ENCODE peak calls at places on chromosomes 11 and 22, in seven cellular contexts. Q is HCT116, N is A549, B is WTC11, F is K562, T is endothelial cell of umbilical vein, P is SK-N-SH. R is an unnamed sample.

GRCh38 chr11:36557991-36558390 is 9.8 kb upstream of the RAG1 start:
- DNase-seq in P (no peak), F (no peak), N (no peak), B (no peak), Q (no peak), T (no peak), R (no peak)

GRCh38 chr11:65432686-65433582 is 10.3 kb downstream of the NEAT1 start:
- DNase-seq in B (no peak), F (no peak), P (no peak), N (no peak), Q (no peak), T (peak; percentile 50), R (peak; percentile 64)

GRCh38 chr11:1333091-1333772 is 23.8 kb upstream of the TOLLIP start:
- DNase-seq in N (no peak), B (no peak), F (no peak), Q (no peak), P (no peak), T (no peak), R (no peak)

GRCh38 chr11:61580292-61580888 is 486 bp downstream of the SYT7 start:
- DNase-seq in Q (no peak), N (peak; percentile 39), T (no peak), P (no peak), B (peak; percentile 36), F (no peak), R (no peak)

GRCh38 chr22:37686002-37686982 is at the start of gene NOL12:
- DNase-seq in N (peak; percentile 62), Q (peak; percentile 86), B (peak; percentile 84), F (peak; percentile 85), P (peak; percentile 91), T (peak; percentile 92), R (peak; percentile 91)

GRCh38 chr11:35394941-35395340 is 24.4 kb downstream of the SLC1A2 start:
- DNase-seq in T (no peak), Q (no peak), B (no peak), N (no peak), F (no peak), P (no peak), R (no peak)

GRCh38 chr22:22673628-22674027 is 29.2 kb downstream of the GGTLC2 start:
- DNase-seq in B (no peak), T (no peak), N (no peak), Q (no peak), F (no peak), P (no peak), R (no peak)

GRCh38 chr11:33616552-33616951 is 84.1 kb downstream of the C11orf91 start:
- DNase-seq in N (no peak), P (no peak), T (no peak), F (no peak), Q (no peak), B (no peak), R (no peak)

GRCh38 chr11:9839550-9839949 is 175.7 kb downstream of the SWAP70 start:
- DNase-seq in T (no peak), P (no peak), B (no peak), F (no peak), N (no peak), Q (no peak), R (no peak)
- TF ChIP-seq MAX in T (no peak), P (no peak), B (no peak), F (no peak), N (no peak), Q (no peak), R (no peak)

GRCh38 chr11:19912206-19913118 is 199.8 kb downstream of the NAV2 start:
- DNase-seq in P (no peak), N (no peak), F (no peak), B (no peak), Q (no peak), T (no peak), R (no peak)
- TF ChIP-seq MAX in P (no peak), N (no peak), F (no peak), B (no peak), Q (no peak), T (no peak), R (no peak)

DNA sequence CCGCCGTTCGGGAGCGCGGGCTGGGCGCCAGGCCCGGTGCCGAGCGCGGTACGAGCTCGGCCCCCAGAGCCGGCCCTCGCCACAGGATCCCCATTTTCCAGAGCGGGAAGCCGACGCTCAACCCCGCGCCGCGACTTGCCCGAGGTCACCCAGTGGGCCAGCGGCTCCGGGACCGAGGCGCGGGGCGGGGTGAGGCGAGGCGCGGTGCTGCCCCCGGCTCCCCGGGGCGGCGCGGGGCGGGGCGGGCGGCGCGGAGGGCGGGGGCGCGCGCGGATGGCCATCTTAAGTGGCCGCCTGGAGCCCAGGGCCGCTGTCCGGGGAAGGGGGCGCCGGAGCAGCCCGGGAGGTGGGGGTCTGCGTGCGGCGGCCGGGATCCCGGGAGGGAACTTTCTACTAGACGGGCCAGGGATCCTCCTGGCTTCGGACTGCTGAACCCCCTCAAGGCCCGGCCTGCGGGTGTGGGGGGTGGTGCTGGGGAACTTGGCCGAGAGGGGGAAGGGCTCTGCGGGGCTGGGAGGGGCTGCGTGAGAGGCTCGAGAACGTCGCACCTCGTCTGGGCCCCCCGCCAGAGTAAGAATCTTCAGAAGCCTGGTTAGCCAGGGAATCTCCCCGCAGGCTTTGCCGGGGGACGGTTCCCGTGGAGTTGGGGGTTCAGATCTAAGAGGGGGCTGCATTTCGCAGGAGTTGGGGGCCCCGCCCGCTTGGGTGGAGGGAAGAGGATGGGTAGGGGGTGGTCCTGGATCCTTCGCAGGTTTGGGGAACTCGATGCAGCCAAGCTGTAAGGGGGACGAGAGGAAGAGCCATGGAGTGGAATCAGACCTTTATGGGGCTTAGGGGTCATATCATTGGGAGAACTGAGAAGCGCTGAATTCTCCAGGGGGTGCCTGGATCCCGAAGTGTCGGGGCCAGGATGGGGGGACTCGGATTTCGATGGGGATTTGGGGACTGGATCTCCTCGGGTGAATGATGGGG is 666 bp upstream of the INPPL1 start:
- DNase-seq in F (peak; percentile 77), B (peak; percentile 65), P (peak; percentile 84), N (no peak), T (peak; percentile 74), Q (peak; percentile 8), R (peak; percentile 82)
- TF ChIP-seq MAX in F (no peak), B (no peak), P (no peak), N (peak; percentile 10), T (no peak), Q (no peak), R (no peak)

DNA sequence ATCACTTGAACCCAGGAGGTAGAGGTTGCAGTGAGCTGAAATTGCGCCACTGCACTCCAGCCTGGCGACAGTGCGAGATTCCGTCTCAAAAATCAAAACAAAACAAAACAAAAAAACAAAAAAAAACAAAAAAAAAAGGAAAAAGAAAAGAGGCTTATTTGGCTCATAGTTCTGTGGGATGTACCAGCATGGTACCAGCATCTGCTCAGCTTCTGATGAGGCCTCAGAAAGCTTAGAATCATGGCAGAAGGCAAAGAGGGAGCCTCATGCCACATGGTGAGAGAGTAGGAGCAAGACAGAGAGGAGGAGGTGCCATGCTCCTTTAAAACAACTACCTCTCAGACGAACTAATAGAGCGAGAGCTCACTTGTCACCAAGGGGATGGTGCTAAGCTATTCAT is 10.6 kb upstream of the PTS start:
- DNase-seq in P (no peak), Q (no peak), T (no peak), B (no peak), F (no peak), N (no peak), R (no peak)
- TF ChIP-seq MAX in P (no peak), Q (no peak), T (no peak), B (no peak), F (no peak), N (no peak), R (no peak)

GRCh38 chr11:134901955-134902707 is 490.1 kb upstream of the B3GAT1 start:
- DNase-seq in F (no peak), Q (no peak), N (no peak), P (no peak), T (no peak), B (no peak), R (no peak)
- TF ChIP-seq MAX in F (no peak), Q (no peak), N (no peak), P (no peak), T (no peak), B (no peak), R (no peak)

DNA sequence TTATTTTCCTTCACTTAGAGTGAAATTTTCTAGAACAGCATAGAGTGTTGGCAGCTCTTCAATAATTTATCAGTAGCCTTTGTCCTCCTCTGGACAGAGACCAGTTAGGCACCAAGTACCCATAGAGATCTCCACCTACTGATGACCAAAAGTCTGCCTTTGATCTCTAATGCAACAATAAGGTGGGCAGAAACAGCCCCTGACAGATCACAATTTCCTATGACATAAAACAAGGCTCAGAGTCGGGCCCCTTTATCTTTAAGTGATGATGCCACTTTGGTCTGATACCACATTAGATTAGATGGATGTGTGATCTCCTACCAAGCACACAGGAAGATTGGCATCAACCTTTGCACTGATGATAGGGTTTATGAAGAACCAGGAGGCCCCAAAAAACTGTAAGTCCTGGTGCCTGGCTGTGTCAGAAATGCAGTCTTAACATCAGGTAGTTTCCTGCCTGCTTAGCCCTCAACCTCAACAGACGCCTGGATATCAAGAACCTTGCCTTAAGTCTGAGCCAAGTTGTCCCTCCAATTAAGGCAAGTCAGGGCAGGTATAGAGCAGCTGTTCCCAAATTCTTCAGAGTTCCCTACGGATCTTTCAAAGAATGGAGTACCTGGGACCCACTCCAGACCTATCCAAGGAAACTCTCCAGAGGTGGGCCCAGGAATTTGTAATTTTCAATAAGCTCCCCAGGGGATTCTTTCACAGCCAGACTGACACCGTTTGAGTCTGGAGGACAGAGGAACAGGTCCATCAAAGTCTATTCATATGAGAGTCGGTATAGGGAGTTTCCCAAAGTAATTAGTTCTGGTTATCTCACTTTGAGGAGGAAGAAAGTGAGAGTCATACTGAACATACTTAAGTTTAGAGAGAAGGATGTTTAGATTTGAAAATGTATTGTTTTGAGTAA is 30.6 kb upstream of the TMPRSS4 start:
- DNase-seq in T (no peak), Q (no peak), B (no peak), P (no peak), F (no peak), N (no peak), R (no peak)
- TF ChIP-seq MAX in T (no peak), Q (no peak), B (no peak), P (no peak), F (no peak), N (no peak), R (no peak)

GRCh38 chr22:25134028-25134427 is 65.6 kb upstream of the CRYBB3 start:
- DNase-seq in N (no peak), T (peak; percentile 95), F (no peak), Q (no peak), P (peak; percentile 47), B (no peak), R (no peak)
- TF ChIP-seq MAX in N (no peak), T (no peak), F (no peak), Q (no peak), P (no peak), B (no peak), R (no peak)

DNA sequence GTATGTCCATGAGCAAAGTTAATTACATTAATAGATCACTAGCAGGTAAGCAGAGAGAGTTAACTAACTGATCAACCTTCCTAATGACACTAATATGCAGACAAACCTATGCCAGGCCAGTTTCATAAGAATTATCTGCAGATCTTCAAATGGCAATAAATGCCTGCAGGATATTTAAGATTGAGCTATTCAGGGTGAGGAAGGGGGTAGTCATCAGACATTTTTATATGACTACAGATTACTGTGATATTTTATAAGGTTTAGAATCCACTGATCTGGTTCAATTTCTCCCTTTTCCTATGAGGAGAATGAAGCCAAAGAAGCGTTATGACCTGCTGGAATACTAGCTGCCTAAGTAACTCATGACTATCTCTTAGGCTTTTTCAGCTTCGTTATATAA is 30.2 kb downstream of the CARD18 start:
- DNase-seq in Q (no peak), N (no peak), F (no peak), T (no peak), P (no peak), B (no peak), R (no peak)
- TF ChIP-seq MAX in Q (no peak), N (no peak), F (no peak), T (no peak), P (no peak), B (no peak), R (no peak)